ENCODE peak calls at places on chromosome 1, in nine cellular contexts. Y, O, L, A, C, S, E, K and Q are unnamed samples.

GRCh38 chr1:21302747-21303715 is 12.8 kb upstream of the ECE1 start:
- DNase-seq in Y (peak; percentile 69), O (peak; percentile 69), L (no peak), A (no peak), C (peak; percentile 76), S (peak; percentile 75), E (peak; percentile 85), K (no peak), Q (no peak)

GRCh38 chr1:60573121-60573520 is 499.6 kb upstream of the C1orf87 start:
- DNase-seq in Y (no peak), O (peak; percentile 66), L (no peak), A (peak; percentile 89), C (no peak), S (no peak), E (no peak), K (no peak), Q (no peak)

GRCh38 chr1:11692899-11693590 is 1.5 kb downstream of the DRAXIN start:
- DNase-seq in Y (no peak), O (peak; percentile 81), L (no peak), A (peak; percentile 45), C (no peak), S (no peak), E (peak; percentile 23), K (no peak), Q (no peak)

GRCh38 chr1:214990619-214991018 is 91.9 kb upstream of the KCNK2 start:
- DNase-seq in Y (no peak), O (peak; percentile 93), L (no peak), A (no peak), C (no peak), S (no peak), E (no peak), K (no peak), Q (no peak)

GRCh38 chr1:951364-951763 is 7.7 kb downstream of the NOC2L start:
- DNase-seq in Y (no peak), O (no peak), L (no peak), A (no peak), C (no peak), S (no peak), E (no peak), K (no peak), Q (no peak)

GRCh38 chr1:158035976-158036583 is 42.6 kb downstream of the KIRREL1 start:
- DNase-seq in Y (peak; percentile 15), O (peak; percentile 65), L (no peak), A (no peak), C (no peak), S (no peak), E (peak; percentile 42), K (no peak), Q (no peak)

GRCh38 chr1:7783178-7783711 is 846 bp upstream of the PER3 start:
- DNase-seq in Y (no peak), O (peak; percentile 20), L (peak; percentile 71), A (peak; percentile 37), C (peak; percentile 84), S (peak; percentile 50), E (peak; percentile 68), K (peak; percentile 88), Q (peak; percentile 76)

GRCh38 chr1:241518447-241519307 is 878 bp downstream of the FH start:
- DNase-seq in Y (no peak), O (peak; percentile 41), L (no peak), A (peak; percentile 36), C (peak; percentile 75), S (no peak), E (peak; percentile 27), K (peak; percentile 60), Q (no peak)

DNA sequence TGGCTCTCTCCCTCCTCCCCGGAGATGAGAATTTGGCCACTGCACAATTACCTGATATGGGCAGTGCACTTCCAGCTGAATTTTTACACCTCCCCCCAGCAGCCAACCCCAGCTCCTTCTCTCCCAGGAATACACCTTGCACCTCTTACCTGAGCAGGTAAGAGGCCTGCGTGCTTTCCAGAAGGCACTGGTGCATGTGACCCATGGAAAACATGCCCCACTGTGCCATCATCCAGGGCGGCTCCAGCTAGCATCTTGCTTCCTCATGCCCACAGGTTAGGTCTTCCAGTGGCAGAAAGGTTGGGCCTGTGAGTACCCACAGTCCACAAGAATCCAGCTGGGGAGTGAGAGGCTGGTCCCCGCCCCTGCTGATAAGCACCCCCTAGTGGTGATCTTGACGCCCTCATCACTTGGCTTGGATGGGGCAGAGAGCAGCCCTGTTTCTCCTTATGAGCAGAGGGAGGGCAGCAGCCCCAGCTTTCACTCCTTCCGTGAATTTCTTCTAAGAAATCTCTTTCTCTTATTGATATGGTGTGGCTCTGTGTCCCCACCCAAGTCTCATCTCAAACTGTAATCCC is 57.8 kb downstream of the EDARADD start:
- DNase-seq in Y (peak; percentile 40), O (no peak), L (peak; percentile 37), A (no peak), C (no peak), S (peak; percentile 52), E (peak; percentile 37), K (no peak), Q (no peak)
- TF ChIP-seq CTCF in Y (peak; percentile 40), O (peak; percentile 19), L (peak; percentile 19), A (peak; percentile 52), C (no peak), S (peak; percentile 41), E (peak; percentile 57), K (peak; percentile 52), Q (peak; percentile 51)

GRCh38 chr1:203137324-203137723 is 9.8 kb downstream of the ADORA1 start:
- DNase-seq in Y (no peak), O (no peak), L (no peak), A (no peak), C (no peak), S (no peak), E (no peak), K (no peak), Q (no peak)

GRCh38 chr1:203133969-203134725 is 6.6 kb downstream of the ADORA1 start:
- DNase-seq in Y (no peak), O (no peak), L (no peak), A (peak; percentile 75), C (no peak), S (no peak), E (no peak), K (no peak), Q (no peak)

GRCh38 chr1:203135636-203136305 is 8.2 kb downstream of the ADORA1 start:
- DNase-seq in Y (no peak), O (no peak), L (no peak), A (peak; percentile 73), C (no peak), S (no peak), E (no peak), K (no peak), Q (no peak)

GRCh38 chr1:203140076-203140475 is 12.6 kb downstream of the ADORA1 start:
- DNase-seq in Y (no peak), O (no peak), L (no peak), A (no peak), C (no peak), S (no peak), E (no peak), K (no peak), Q (no peak)

DNA sequence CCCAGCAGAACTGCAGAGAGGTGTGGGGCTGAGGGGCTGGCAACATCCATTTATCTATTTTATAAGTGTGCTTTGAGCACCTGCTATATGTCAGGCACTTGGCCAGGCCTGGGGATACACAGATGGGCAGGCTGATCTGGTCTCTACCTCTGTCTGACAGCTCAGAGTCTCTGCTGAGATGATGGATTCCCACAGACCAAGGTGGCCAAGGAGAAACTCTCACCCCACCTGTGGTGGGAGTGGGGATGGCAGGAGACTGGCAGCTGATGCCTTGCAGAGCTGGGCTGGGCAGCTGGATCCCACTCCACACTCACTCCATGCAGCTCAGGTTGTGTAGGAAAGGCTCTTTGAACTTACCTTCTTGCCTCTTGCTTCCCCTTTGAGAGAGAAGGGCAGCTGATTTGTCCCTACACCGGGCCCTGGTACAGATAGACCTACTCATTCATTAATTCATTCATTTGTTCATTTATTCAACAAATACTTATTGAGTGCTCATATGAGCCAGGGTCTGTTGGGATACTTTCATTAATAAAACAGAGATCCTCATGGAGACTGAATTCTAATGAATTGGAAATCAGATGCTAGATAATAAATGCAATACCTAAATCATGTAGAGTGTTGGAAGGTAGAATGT is 9.0 kb downstream of the ADORA1 start:
- DNase-seq in Y (no peak), O (no peak), L (no peak), A (no peak), C (no peak), S (no peak), E (no peak), K (no peak), Q (no peak)
- TF ChIP-seq CTCF in Y (no peak), O (no peak), L (no peak), A (peak; percentile 40), C (no peak), S (no peak), E (no peak), K (no peak), Q (no peak)

GRCh38 chr1:26582836-26583460 is 53.4 kb downstream of the RPS6KA1 start:
- DNase-seq in Y (no peak), O (peak; percentile 33), L (no peak), A (no peak), C (no peak), S (no peak), E (no peak), K (peak; percentile 74), Q (no peak)

GRCh38 chr1:26580116-26580515 is 50.6 kb downstream of the RPS6KA1 start:
- DNase-seq in Y (no peak), O (no peak), L (no peak), A (no peak), C (no peak), S (no peak), E (no peak), K (no peak), Q (no peak)

GRCh38 chr1:26581287-26581651 is 51.7 kb downstream of the RPS6KA1 start:
- DNase-seq in Y (no peak), O (no peak), L (no peak), A (no peak), C (no peak), S (no peak), E (no peak), K (no peak), Q (no peak)

GRCh38 chr1:26582053-26582835 is 52.7 kb downstream of the RPS6KA1 start:
- DNase-seq in Y (no peak), O (no peak), L (no peak), A (no peak), C (no peak), S (no peak), E (no peak), K (no peak), Q (no peak)

DNA sequence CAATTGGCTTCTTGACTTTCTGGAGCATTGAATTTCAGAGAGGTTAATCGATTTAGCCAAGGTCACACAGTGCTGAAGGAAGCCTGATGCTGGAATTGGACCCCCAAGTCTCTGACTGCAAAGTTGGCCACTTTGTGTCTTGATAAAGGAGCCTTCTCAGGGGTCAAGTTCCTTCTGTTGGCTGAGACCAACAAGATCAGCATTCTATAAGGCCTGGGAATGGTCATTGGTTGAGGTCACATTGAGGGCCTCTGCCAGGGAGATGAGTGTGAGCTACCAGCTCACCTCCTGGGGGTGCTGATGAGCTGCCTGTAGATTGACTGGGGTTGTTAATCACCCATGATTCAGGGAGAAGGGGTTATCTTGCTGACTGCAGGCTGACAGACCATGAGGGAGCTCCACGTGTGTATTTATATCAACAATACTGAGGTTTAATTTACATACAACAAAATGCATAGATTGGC is 54.5 kb downstream of the RPS6KA1 start:
- DNase-seq in Y (peak; percentile 36), O (no peak), L (no peak), A (no peak), C (no peak), S (no peak), E (no peak), K (no peak), Q (no peak)
- TF ChIP-seq CTCF in Y (no peak), O (no peak), L (no peak), A (no peak), C (no peak), S (no peak), E (no peak), K (no peak), Q (no peak)

DNA sequence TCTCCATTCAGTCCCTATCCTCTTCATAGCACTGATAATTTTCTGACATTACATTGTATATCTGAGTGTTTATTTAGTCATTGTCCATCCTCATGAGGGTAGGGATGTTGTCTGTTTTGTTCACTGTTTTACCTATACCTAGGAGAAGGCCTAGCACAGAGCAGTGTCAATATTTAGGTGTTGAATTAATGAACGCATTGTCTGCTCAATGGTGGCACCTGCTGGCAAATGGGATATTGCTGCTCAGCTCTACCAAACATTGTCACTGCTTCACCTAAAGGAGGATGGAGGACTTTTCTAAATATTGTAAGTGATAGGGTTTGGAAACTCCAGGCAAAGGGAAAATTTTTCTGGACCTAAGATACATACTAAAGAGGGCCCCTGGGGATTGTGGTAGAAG is 243.9 kb downstream of the RRAGC start:
- DNase-seq in Y (no peak), O (no peak), L (no peak), A (no peak), C (no peak), S (no peak), E (no peak), K (no peak), Q (no peak)
- TF ChIP-seq CTCF in Y (peak; percentile 23), O (peak; percentile 4), L (no peak), A (no peak), C (no peak), S (no peak), E (no peak), K (no peak), Q (peak; percentile 51)